ENCODE peak calls at places on chromosomes 12 and 14, in six cellular contexts. L, X, Y, S, W and U are unnamed samples.
A peak's percentile ranks its signal among the peaks of the same experiment; 100 is the strongest.

GRCh38 chr12:106790020-106790419 is 15.5 kb downstream of the RIC8B start:
- DNase-seq in S (no peak), W (no peak), Y (no peak), X (no peak), L (no peak), U (no peak)

GRCh38 chr12:98084950-98085349 is 430.4 kb upstream of the TMPO start:
- DNase-seq in S (no peak), W (no peak), X (no peak), L (no peak), Y (no peak), U (no peak)

GRCh38 chr12:89529738-89530137 is 3.9 kb upstream of the POC1B start:
- DNase-seq in W (peak; percentile 44), L (no peak), S (peak; percentile 46), X (no peak), Y (no peak), U (peak; percentile 13)

GRCh38 chr14:58488550-58488949 is 61.0 kb downstream of the KIAA0586 start:
- DNase-seq in Y (no peak), W (peak; percentile 77), L (no peak), S (peak; percentile 23), X (no peak), U (no peak)

GRCh38 chr12:91732086-91732485 is 413.6 kb downstream of the BTG1 start:
- DNase-seq in X (no peak), W (peak; percentile 4), Y (no peak), L (no peak), S (no peak), U (no peak)

GRCh38 chr14:51593397-51593796 is 58.3 kb upstream of the FRMD6 start:
- DNase-seq in L (no peak), X (no peak), S (no peak), Y (no peak), W (no peak), U (no peak)

GRCh38 chr14:36848213-36848612 is 186.6 kb downstream of the PAX9 start:
- DNase-seq in Y (no peak), S (no peak), L (no peak), W (no peak), X (no peak), U (no peak)

GRCh38 chr14:24275524-24276139 is 4.2 kb upstream of the RABGGTA start:
- DNase-seq in Y (no peak), X (no peak), S (no peak), W (no peak), L (no peak), U (no peak)

GRCh38 chr14:103302966-103303365 is 31.1 kb upstream of the EIF5 start:
- DNase-seq in S (no peak), L (peak; percentile 15), Y (no peak), X (no peak), W (no peak), U (no peak)

GRCh38 chr14:94638330-94638729 is 26.1 kb downstream of the SERPINA3 start:
- DNase-seq in Y (no peak), L (no peak), W (peak; percentile 16), S (no peak), X (no peak), U (no peak)

GRCh38 chr12:104888456-104888855 is 69.6 kb downstream of the SLC41A2 start:
- DNase-seq in Y (no peak), X (no peak), L (no peak), S (no peak), W (no peak), U (no peak)

GRCh38 chr12:93402333-93403311 is 24.9 kb downstream of the NUDT4 start:
- DNase-seq in Y (no peak), X (no peak), L (no peak), W (no peak), S (no peak), U (no peak)

GRCh38 chr12:131379758-131380157 is 331.1 kb upstream of the SFSWAP start:
- DNase-seq in X (no peak), L (no peak), Y (no peak), S (no peak), W (no peak), U (no peak)

GRCh38 chr14:78016532-78016931 is 153.6 kb upstream of the NRXN3 start:
- DNase-seq in L (no peak), X (no peak), W (no peak), Y (no peak), S (no peak), U (no peak)

GRCh38 chr14:61396279-61396678 is 74.9 kb downstream of the PRKCH start:
- DNase-seq in X (no peak), W (no peak), Y (no peak), L (no peak), S (no peak), U (no peak)

GRCh38 chr12:64083285-64084210 is 138.5 kb downstream of the KICS2 start:
- DNase-seq in Y (no peak), S (peak; percentile 76), L (peak; percentile 94), W (peak; percentile 83), X (peak; percentile 85), U (no peak)

GRCh38 chr12:53739285-53740129 is 12.3 kb upstream of the CALCOCO1 start:
- DNase-seq in L (no peak), X (no peak), S (no peak), Y (no peak), W (no peak), U (no peak)

GRCh38 chr14:101885254-101885576 is 79.2 kb upstream of the DYNC1H1 start:
- DNase-seq in S (no peak), Y (no peak), X (no peak), W (no peak), L (no peak), U (no peak)

GRCh38 chr12:52127683-52128450 is 48.4 kb downstream of the SMIM41 start:
- DNase-seq in X (peak; percentile 26), W (no peak), Y (no peak), L (no peak), S (no peak), U (no peak)

GRCh38 chr14:50434530-50434929 is 37.8 kb upstream of the CDKL1 start:
- DNase-seq in W (no peak), Y (no peak), X (no peak), S (no peak), L (no peak), U (no peak)

GRCh38 chr12:2691001-2691339 is 103.8 kb upstream of the FKBP4 start:
- DNase-seq in Y (no peak), X (no peak), L (no peak), W (no peak), S (no peak), U (no peak)

GRCh38 chr12:29309320-29309902 is 71.6 kb downstream of the ERGIC2 start:
- DNase-seq in Y (no peak), X (no peak), W (peak; percentile 17), L (no peak), S (no peak), U (no peak)

GRCh38 chr12:27437839-27438238 is 8.7 kb upstream of the SMCO2 start:
- DNase-seq in L (no peak), W (no peak), S (no peak), Y (no peak), X (no peak), U (no peak)

GRCh38 chr12:47270782-47271664 is 191.3 kb upstream of the AMIGO2 start:
- DNase-seq in S (peak; percentile 97), X (no peak), L (no peak), W (peak; percentile 93), Y (no peak), U (no peak)

GRCh38 chr14:87304404-87304803 is 688.6 kb downstream of the GALC start:
- DNase-seq in Y (no peak), L (no peak), W (no peak), X (no peak), S (no peak), U (no peak)

GRCh38 chr12:40107803-40108620 is 2.1 kb upstream of the SLC2A13 start:
- DNase-seq in L (no peak), X (no peak), W (no peak), S (no peak), Y (no peak), U (no peak)

GRCh38 chr12:119448737-119449136 is 114.2 kb downstream of the CCDC60 start:
- DNase-seq in Y (no peak), S (no peak), W (no peak), X (no peak), L (no peak), U (no peak)

GRCh38 chr14:50062438-50063039 is 53.8 kb downstream of the VCPKMT start:
- DNase-seq in L (no peak), X (no peak), W (peak; percentile 75), S (peak; percentile 82), Y (peak; percentile 67), U (no peak)

GRCh38 chr12:19799886-19800602 is 360.8 kb downstream of the AEBP2 start:
- DNase-seq in S (no peak), Y (no peak), L (no peak), X (no peak), W (no peak), U (no peak)

GRCh38 chr12:62250671-62251608 is 9.3 kb upstream of the USP15 start:
- DNase-seq in L (no peak), W (peak; percentile 44), X (no peak), Y (no peak), S (no peak), U (no peak)

GRCh38 chr14:29426083-29426482 is 501.6 kb downstream of the PRKD1 start:
- DNase-seq in Y (no peak), X (no peak), L (no peak), W (no peak), S (no peak), U (no peak)

GRCh38 chr14:63276016-63276415 is 42.7 kb downstream of the GPHB5 start:
- DNase-seq in S (no peak), X (no peak), W (no peak), L (no peak), Y (no peak), U (no peak)

GRCh38 chr12:15706010-15706676 is 83.0 kb downstream of the EPS8 start:
- DNase-seq in S (no peak), L (no peak), X (no peak), Y (no peak), W (no peak), U (no peak)

GRCh38 chr12:86193931-86194330 is 62.3 kb downstream of the MGAT4C start:
- DNase-seq in W (no peak), S (peak; percentile 26), L (no peak), Y (no peak), X (no peak), U (no peak)

GRCh38 chr12:129657179-129657578 is 246.6 kb downstream of the TMEM132D start:
- DNase-seq in W (no peak), Y (no peak), S (no peak), X (no peak), L (no peak), U (no peak)

GRCh38 chr14:69363964-69364363 is 34.1 kb downstream of the ERH start:
- DNase-seq in Y (no peak), L (no peak), S (no peak), X (no peak), W (no peak), U (no peak)

GRCh38 chr12:132329036-132329738 is at the start of gene GALNT9:
- DNase-seq in Y (no peak), W (no peak), S (no peak), L (no peak), X (no peak), U (no peak)

GRCh38 chr12:133235401-133236112 is at the start of gene ANHX:
- DNase-seq in X (no peak), S (no peak), W (no peak), L (no peak), Y (no peak), U (no peak)

GRCh38 chr14:37721976-37722659 is 126.7 kb downstream of the TTC6 start:
- DNase-seq in X (no peak), L (no peak), W (peak; percentile 10), S (no peak), Y (no peak), U (no peak)